ENCODE peak calls at places on chromosomes 7 and 10, in seven cellular contexts. One of them, this sample, is unnamed.

GRCh38 chr7:74570533-74571156 is 86.9 kb upstream of the GTF2I start:
- DNase-seq in cardiac fibroblast: no peak
- DNase-seq in ecto neural progenitor cell: no peak
- DNase-seq in uterus: no peak
- DNase-seq in cardiac muscle cell: no peak
- DNase-seq in astrocyte of the spinal cord: no peak
- DNase-seq in NCI-H1092 treated with DMSO at 0.1 percent for 48 hours: no peak
- DNase-seq in this sample: no peak

GRCh38 chr10:8042864-8043568 is 11.5 kb upstream of the GATA3 start:
- DNase-seq in NCI-H1092 treated with DMSO at 0.1 percent for 48 hours: no peak
- DNase-seq in ecto neural progenitor cell: peak
- DNase-seq in uterus: no peak
- DNase-seq in cardiac muscle cell: no peak
- DNase-seq in cardiac fibroblast: no peak
- DNase-seq in astrocyte of the spinal cord: no peak
- DNase-seq in this sample: no peak

GRCh38 chr10:43050011-43050410 is 26.9 kb upstream of the RET start:
- DNase-seq in cardiac fibroblast: no peak
- DNase-seq in uterus: no peak
- DNase-seq in astrocyte of the spinal cord: no peak
- DNase-seq in cardiac muscle cell: no peak
- DNase-seq in ecto neural progenitor cell: no peak
- DNase-seq in NCI-H1092 treated with DMSO at 0.1 percent for 48 hours: no peak
- DNase-seq in this sample: no peak

GRCh38 chr10:50788951-50789904 is 49.5 kb downstream of the ASAH2B start:
- DNase-seq in uterus: no peak
- DNase-seq in NCI-H1092 treated with DMSO at 0.1 percent for 48 hours: no peak
- DNase-seq in ecto neural progenitor cell: no peak
- DNase-seq in astrocyte of the spinal cord: peak
- DNase-seq in cardiac muscle cell: peak
- DNase-seq in cardiac fibroblast: peak
- DNase-seq in this sample: no peak

GRCh38 chr10:101397140-101397539 is 43.2 kb downstream of the BTRC start:
- DNase-seq in cardiac muscle cell: peak
- DNase-seq in NCI-H1092 treated with DMSO at 0.1 percent for 48 hours: no peak
- DNase-seq in cardiac fibroblast: peak
- DNase-seq in ecto neural progenitor cell: peak
- DNase-seq in astrocyte of the spinal cord: peak
- DNase-seq in uterus: no peak
- DNase-seq in this sample: no peak

GRCh38 chr10:107653832-107654287 is 489.4 kb upstream of the SORCS1 start:
- DNase-seq in uterus: no peak
- DNase-seq in cardiac fibroblast: peak
- DNase-seq in cardiac muscle cell: no peak
- DNase-seq in ecto neural progenitor cell: no peak
- DNase-seq in NCI-H1092 treated with DMSO at 0.1 percent for 48 hours: no peak
- DNase-seq in astrocyte of the spinal cord: peak
- DNase-seq in this sample: peak

GRCh38 chr7:754531-755420 is 27.7 kb upstream of the PRKAR1B start:
- DNase-seq in NCI-H1092 treated with DMSO at 0.1 percent for 48 hours: no peak
- DNase-seq in uterus: no peak
- DNase-seq in cardiac fibroblast: no peak
- DNase-seq in ecto neural progenitor cell: no peak
- DNase-seq in astrocyte of the spinal cord: no peak
- DNase-seq in cardiac muscle cell: no peak
- DNase-seq in this sample: no peak

GRCh38 chr10:70135684-70136083 is 3.1 kb upstream of the AIFM2 start:
- DNase-seq in ecto neural progenitor cell: no peak
- DNase-seq in cardiac muscle cell: no peak
- DNase-seq in NCI-H1092 treated with DMSO at 0.1 percent for 48 hours: no peak
- DNase-seq in uterus: peak
- DNase-seq in cardiac fibroblast: no peak
- DNase-seq in astrocyte of the spinal cord: no peak
- DNase-seq in this sample: no peak

GRCh38 chr7:143245123-143245522 is 18.1 kb upstream of the GSTK1 start:
- DNase-seq in ecto neural progenitor cell: no peak
- DNase-seq in cardiac fibroblast: peak
- DNase-seq in astrocyte of the spinal cord: peak
- DNase-seq in cardiac muscle cell: no peak
- DNase-seq in NCI-H1092 treated with DMSO at 0.1 percent for 48 hours: no peak
- DNase-seq in uterus: no peak
- DNase-seq in this sample: no peak

GRCh38 chr7:50156163-50156562 is 63.1 kb upstream of the ZPBP start:
- DNase-seq in cardiac fibroblast: no peak
- DNase-seq in NCI-H1092 treated with DMSO at 0.1 percent for 48 hours: no peak
- DNase-seq in astrocyte of the spinal cord: no peak
- DNase-seq in uterus: no peak
- DNase-seq in ecto neural progenitor cell: no peak
- DNase-seq in cardiac muscle cell: no peak
- DNase-seq in this sample: no peak

GRCh38 chr10:116909307-116909706 is 60.0 kb downstream of the ENO4 start:
- DNase-seq in ecto neural progenitor cell: no peak
- DNase-seq in cardiac muscle cell: no peak
- DNase-seq in cardiac fibroblast: no peak
- DNase-seq in astrocyte of the spinal cord: no peak
- DNase-seq in NCI-H1092 treated with DMSO at 0.1 percent for 48 hours: no peak
- DNase-seq in uterus: no peak
- DNase-seq in this sample: no peak

This sample was measured in DMS 273 treated with DMSO at 0.1 percent for 48 hours.